ENCODE peak calls at places on chromosome 5, in six cellular contexts. P is HCT116, K is MM.1S, N is H1, X is DND-41, V is GM23338. C is an unnamed sample.
A peak's percentile ranks its signal among the peaks of the same experiment; 100 is the strongest.

GRCh38 chr5:6675784-6676499 is 37.3 kb upstream of the TENT4A start:
- DNase-seq in K (no peak), V (no peak), N (no peak), X (no peak), P (no peak), C (no peak)

GRCh38 chr5:82092-82491 is 9.9 kb upstream of the PLEKHG4B start:
- DNase-seq in K (no peak), V (peak; percentile 95), N (peak; percentile 66), X (no peak), P (no peak), C (peak; percentile 93)

GRCh38 chr5:33491941-33492340 is 51.2 kb downstream of the TARS1 start:
- DNase-seq in V (no peak), K (no peak), N (no peak), P (no peak), X (no peak), C (no peak)

GRCh38 chr5:146079695-146080361 is 25.5 kb downstream of the PLAC8L1 start:
- DNase-seq in K (peak; percentile 27), P (peak; percentile 12), X (peak; percentile 16), N (no peak), V (no peak), C (no peak)

GRCh38 chr5:173472164-173472563 is 143.9 kb upstream of the STC2 start:
- DNase-seq in N (no peak), P (peak; percentile 76), V (no peak), X (no peak), K (no peak), C (no peak)

GRCh38 chr5:38441730-38442573 is 114.5 kb downstream of the LIFR start:
- DNase-seq in K (peak; percentile 88), P (peak; percentile 90), N (peak; percentile 89), X (peak; percentile 82), V (peak; percentile 97), C (peak; percentile 96)

GRCh38 chr5:171495122-171495700 is 75.8 kb downstream of the FGF18 start:
- DNase-seq in V (peak; percentile 27), X (no peak), P (peak; percentile 28), K (no peak), N (no peak), C (no peak)

GRCh38 chr5:29262683-29263082 is 1930.8 kb upstream of the CDH6 start:
- DNase-seq in X (no peak), P (no peak), K (no peak), V (no peak), N (no peak), C (no peak)

GRCh38 chr5:132674671-132675506 is 1.1 kb downstream of the IL4 start:
- DNase-seq in V (no peak), X (no peak), K (no peak), N (no peak), P (peak; percentile 26), C (no peak)

DNA sequence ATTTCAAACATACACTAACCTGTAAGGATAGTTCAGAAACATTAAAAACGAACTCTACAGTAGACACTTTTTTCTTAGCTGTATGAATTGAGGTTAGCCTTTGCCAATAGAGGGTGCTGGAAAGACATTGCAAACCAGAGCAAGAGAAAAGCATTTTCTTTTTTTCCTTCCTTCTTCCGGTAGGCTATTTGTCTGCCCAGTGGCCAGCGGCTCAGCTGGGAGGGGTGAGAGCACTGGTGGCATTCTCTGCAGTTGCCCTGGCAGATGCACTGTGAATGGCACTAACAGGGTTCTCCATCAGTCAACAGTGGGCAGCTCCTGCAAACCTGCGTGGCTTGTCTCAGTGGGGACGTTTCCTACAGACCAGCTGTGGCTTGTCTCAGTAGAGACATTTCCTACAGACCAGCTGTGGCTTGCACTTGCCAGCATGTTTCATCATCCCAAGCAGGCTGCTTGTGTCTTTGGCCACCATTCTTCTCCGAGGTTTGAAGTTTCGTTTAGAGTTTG is 984.5 kb upstream of the CDH18 start:
- DNase-seq in P (no peak), N (peak; percentile 52), V (peak; percentile 68), K (peak; percentile 76), X (no peak), C (peak; percentile 26)
- H2AFZ ChIP-seq in P (no peak overlapping the region), N (peak overlapping the region; percentile 96), V (peak overlapping the region; percentile 57), K (peak overlapping the region; percentile 81), X (no peak overlapping the region), C (peak overlapping the region; percentile 89)

GRCh38 chr5:135491552-135492318 is 39.6 kb upstream of the TIFAB start:
- DNase-seq in V (peak; percentile 77), X (no peak), K (peak; percentile 34), P (no peak), N (peak; percentile 74), C (peak; percentile 79)
- TF ChIP-seq EZH2 in V (peak; percentile 18), X (no peak), K (no peak), P (no peak), N (no peak), C (peak; percentile 69)

DNA sequence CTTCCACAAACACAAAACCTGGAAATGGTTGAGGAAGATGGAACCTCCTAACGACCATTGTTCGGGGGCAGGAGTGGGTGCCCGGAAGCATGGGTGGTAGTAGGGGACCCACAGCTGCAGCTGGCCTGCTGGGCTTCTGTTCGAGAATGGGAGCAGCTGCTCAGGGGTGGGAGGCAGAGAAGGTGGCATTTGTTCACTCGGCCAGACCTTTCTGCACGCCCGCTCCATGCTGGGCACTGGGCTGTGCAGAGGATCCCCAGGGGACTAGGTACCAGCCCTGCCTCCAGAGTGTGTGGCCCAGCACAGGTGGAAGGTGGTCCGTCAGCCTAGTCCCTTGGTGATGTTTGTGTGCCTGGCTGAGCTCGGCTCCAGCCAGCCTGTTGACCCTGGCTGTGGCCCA is 4.6 kb downstream of the N4BP3 start:
- DNase-seq in K (no peak), V (no peak), N (no peak), X (no peak), P (no peak), C (no peak)
- H3K4me1 ChIP-seq in K (peaks cover 14% of the 10 kb centered on the region), V (peaks cover 41% of the 10 kb centered on the region), N (peaks cover 57% of the 10 kb centered on the region), X (peaks cover 66% of the 10 kb centered on the region), P (peaks cover 22% of the 10 kb centered on the region), C (peaks cover 29% of the 10 kb centered on the region)

GRCh38 chr5:138182808-138183207 is 3.9 kb downstream of the KIF20A start:
- DNase-seq in P (no peak), X (no peak), N (no peak), V (no peak), K (no peak), C (no peak)
- H2AFZ ChIP-seq in P (no peak overlapping the region), X (no peak overlapping the region), N (no peak overlapping the region), V (no peak overlapping the region), K (no peak overlapping the region), C (no peak overlapping the region)

GRCh38 chr5:151384106-151384505 is 36.7 kb upstream of the SLC36A2 start:
- DNase-seq in N (no peak), K (no peak), X (no peak), V (no peak), P (no peak), C (no peak)

GRCh38 chr5:151383011-151383410 is 35.7 kb upstream of the SLC36A2 start:
- DNase-seq in K (no peak), X (no peak), N (no peak), P (no peak), V (no peak), C (no peak)

GRCh38 chr5:151388960-151389359 is 41.6 kb upstream of the SLC36A2 start:
- DNase-seq in N (no peak), V (no peak), K (no peak), P (no peak), X (no peak), C (no peak)
- TF ChIP-seq EZH2 in N (no peak), V (no peak), K (no peak), P (no peak), X (no peak), C (no peak)

GRCh38 chr5:14216902-14217301 is 73.8 kb downstream of the TRIO start:
- DNase-seq in V (peak; percentile 81), K (no peak), X (no peak), N (no peak), P (no peak), C (peak; percentile 49)
- H3K4me1 ChIP-seq in V (peaks cover 96% of the 10 kb centered on the region), K (peaks cover 48% of the 10 kb centered on the region), X (no peaks in the 10 kb centered on the region), N (peaks cover 20% of the 10 kb centered on the region), P (peaks cover 13% of the 10 kb centered on the region), C (peaks cover 75% of the 10 kb centered on the region)

GRCh38 chr5:24786108-24786507 is 141.3 kb upstream of the CDH10 start:
- DNase-seq in X (no peak), V (peak; percentile 11), N (no peak), K (no peak), P (no peak), C (no peak)
- H2AFZ ChIP-seq in X (no peak overlapping the region), V (peak overlapping the region; percentile 20), N (no peak overlapping the region), K (no peak overlapping the region), P (no peak overlapping the region), C (no peak overlapping the region)

DNA sequence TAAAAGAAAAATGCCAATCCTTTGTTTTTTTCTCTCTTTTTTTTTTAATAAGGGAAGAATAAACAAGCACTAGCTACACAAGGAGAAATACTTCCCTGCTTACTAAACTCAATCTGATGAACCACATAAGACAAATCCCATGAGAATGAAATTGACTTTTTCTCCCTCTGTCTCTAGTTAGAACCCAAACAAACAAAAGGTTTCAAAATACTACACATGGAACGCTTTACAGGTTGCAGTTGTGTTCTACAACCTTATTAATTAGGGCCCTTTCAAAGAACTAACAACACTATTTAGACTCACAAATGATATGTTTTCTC is 124.5 kb downstream of the PDE4D start:
- DNase-seq in N (no peak), V (no peak), P (no peak), X (no peak), K (no peak), C (no peak)
- TF ChIP-seq EZH2 in N (no peak), V (no peak), P (no peak), X (no peak), K (no peak), C (no peak)

C was measured in neural progenitor cell.